ENCODE peak calls at places on chromosomes 6 and 20, in four cellular contexts. V, D, X and Z are unnamed samples.

GRCh38 chr6:150514806-150515362 is 84.8 kb upstream of the PLEKHG1 start:
- DNase-seq in V (no peak), D (no peak), X (no peak), Z (no peak)

GRCh38 chr6:5532941-5533340 is 271.6 kb downstream of the FARS2 start:
- DNase-seq in V (no peak), D (no peak), X (no peak), Z (no peak)

GRCh38 chr6:11714116-11714797 is 64.3 kb downstream of the ADTRP start:
- DNase-seq in D (no peak), X (peak; percentile 12), V (no peak), Z (no peak)

GRCh38 chr6:170152989-170153388 is 137.9 kb downstream of the DLL1 start:
- DNase-seq in X (no peak), V (no peak), D (no peak), Z (no peak)

GRCh38 chr20:19709635-19710335 is 48.3 kb upstream of the RIN2 start:
- DNase-seq in D (no peak), X (no peak), V (peak; percentile 71), Z (no peak)

GRCh38 chr6:5582758-5583157 is 321.4 kb downstream of the FARS2 start:
- DNase-seq in V (no peak), D (no peak), X (peak; percentile 5), Z (no peak)

GRCh38 chr20:50038574-50038991 is 55.8 kb downstream of the SNAI1 start:
- DNase-seq in V (no peak), X (no peak), D (no peak), Z (no peak)

GRCh38 chr20:38109657-38110524 is 55.2 kb downstream of the TGM2 start:
- DNase-seq in V (peak; percentile 96), X (no peak), D (no peak), Z (no peak)

GRCh38 chr20:50744143-50744792 is 12.9 kb downstream of the PARD6B start:
- DNase-seq in X (no peak), D (no peak), V (peak; percentile 95), Z (no peak)

GRCh38 chr20:12394786-12395185 is 477.1 kb downstream of the BTBD3 start:
- DNase-seq in V (no peak), X (peak; percentile 3), D (no peak), Z (no peak)

GRCh38 chr6:159170999-159171712 is 2.0 kb downstream of the FNDC1 start:
- DNase-seq in X (no peak), V (peak; percentile 85), D (no peak), Z (no peak)

GRCh38 chr20:13533946-13534345 is 104.8 kb downstream of the TASP1 start:
- DNase-seq in D (no peak), V (no peak), X (no peak), Z (no peak)

GRCh38 chr20:58054082-58054481 is 174.4 kb downstream of the ANKRD60 start:
- DNase-seq in V (no peak), X (no peak), D (no peak), Z (no peak)